ENCODE peak calls at places on chromosome 16, in five cellular contexts. Y is mesendoderm, U is HCT116, V is GOT3, Z is GM03348. C is an unnamed sample.
A peak's percentile ranks its signal among the peaks of the same experiment; 100 is the strongest.

GRCh38 chr16:63618896-63619295 is 1503.0 kb downstream of the CDH11 start:
- DNase-seq in U (no peak), Z (no peak), Y (no peak), V (no peak), C (no peak)

GRCh38 chr16:78931267-78932060 is 669.1 kb downstream of the MAF start:
- DNase-seq in V (no peak), Z (no peak), U (no peak), Y (no peak), C (no peak)

GRCh38 chr16:86396318-86396882 is 113.9 kb upstream of the FOXF1 start:
- DNase-seq in Z (peak; percentile 67), V (no peak), Y (no peak), U (no peak), C (no peak)

GRCh38 chr16:75086281-75086680 is 30.3 kb downstream of the LDHD start:
- DNase-seq in Z (peak; percentile 39), U (no peak), V (no peak), Y (no peak), C (no peak)

GRCh38 chr16:59042296-59042695 is 308.2 kb upstream of the GOT2 start:
- DNase-seq in Z (no peak), Y (no peak), U (no peak), V (no peak), C (no peak)

GRCh38 chr16:88882358-88883030 is 16.0 kb upstream of the PABPN1L start:
- DNase-seq in V (no peak), Y (no peak), Z (no peak), U (peak; percentile 36), C (no peak)

GRCh38 chr16:48300391-48300856 is 53.1 kb upstream of the ABCC11 start:
- DNase-seq in U (peak; percentile 26), Z (peak; percentile 79), V (no peak), Y (peak; percentile 66), C (no peak)

GRCh38 chr16:2817496-2818277 is 650 bp downstream of the PRSS21 start:
- DNase-seq in Y (no peak), Z (no peak), U (no peak), V (no peak), C (no peak)

GRCh38 chr16:84686702-84687298 is 13.0 kb upstream of the USP10 start:
- DNase-seq in Y (peak; percentile 47), U (peak; percentile 19), Z (no peak), V (no peak), C (no peak)

C was measured in D721Med.